ENCODE peak calls at places on chromosomes 11 and 22, in ten cellular contexts. L is cardiac muscle cell, K is psoas muscle, H is activated B cell treated with CpG ODN at 0.5 μM for 24 hours, I is choroid plexus epithelial cell, T is progenitor cell of endocrine pancreas, S is left ventricle myocardium inferior, R is upper lobe of right lung, X is kidney epithelial cell, M is PC-3. Z is an unnamed sample.

GRCh38 chr22:18028817-18029527 is 4.6 kb upstream of the MICAL3 start:
- DNase-seq in L (no peak), K (peak; percentile 40), H (no peak), I (no peak), T (no peak), S (no peak), R (no peak), X (no peak), M (peak; percentile 19), Z (no peak)

GRCh38 chr22:24146791-24147353 is 34.4 kb upstream of the SUSD2 start:
- DNase-seq in L (peak; percentile 58), K (no peak), H (no peak), I (peak; percentile 79), T (no peak), S (peak; percentile 45), R (no peak), X (no peak), M (no peak), Z (no peak)

GRCh38 chr11:65766535-65766934 is 14.2 kb downstream of the AP5B1 start:
- DNase-seq in L (no peak), K (no peak), H (no peak), I (peak; percentile 47), T (no peak), S (no peak), R (no peak), X (no peak), M (peak; percentile 41), Z (no peak)

GRCh38 chr11:73177380-73178091 is 35.4 kb upstream of the FCHSD2 start:
- DNase-seq in L (no peak), K (peak; percentile 39), H (no peak), I (no peak), T (no peak), S (peak; percentile 61), R (no peak), X (no peak), M (peak; percentile 46), Z (no peak)

GRCh38 chr11:125049393-125049792 is 13.7 kb upstream of the SLC37A2 start:
- DNase-seq in L (no peak), K (no peak), H (no peak), I (no peak), T (no peak), S (no peak), R (no peak), X (no peak), M (no peak), Z (no peak)

GRCh38 chr11:111565111-111565720 is 24.7 kb downstream of the LAYN start:
- DNase-seq in L (peak; percentile 70), K (peak; percentile 27), H (no peak), I (peak; percentile 87), T (peak; percentile 41), S (peak; percentile 26), R (no peak), X (no peak), M (peak; percentile 94), Z (no peak)

GRCh38 chr11:18310800-18311340 is 11.1 kb downstream of the HPS5 start:
- DNase-seq in L (no peak), K (no peak), H (no peak), I (peak; percentile 92), T (no peak), S (no peak), R (no peak), X (no peak), M (no peak), Z (no peak)

GRCh38 chr22:27314276-27314807 is 487.2 kb downstream of the MN1 start:
- DNase-seq in L (no peak), K (no peak), H (no peak), I (no peak), T (no peak), S (no peak), R (no peak), X (no peak), M (no peak), Z (no peak)

GRCh38 chr11:2163428-2163978 is 2.5 kb upstream of the INS start:
- DNase-seq in L (no peak), K (no peak), H (no peak), I (no peak), T (no peak), S (no peak), R (no peak), X (no peak), M (no peak), Z (no peak)

GRCh38 chr11:33039274-33040126 is at the start of gene TCP11L1:
- DNase-seq in L (peak; percentile 95), K (peak; percentile 94), H (peak; percentile 77), I (peak; percentile 95), T (peak; percentile 76), S (peak; percentile 86), R (peak; percentile 90), X (no peak), M (peak; percentile 89), Z (peak; percentile 92)

GRCh38 chr11:35006389-35007128 is 90.1 kb downstream of the PDHX start:
- DNase-seq in L (no peak), K (no peak), H (peak; percentile 27), I (no peak), T (no peak), S (no peak), R (no peak), X (no peak), M (no peak), Z (no peak)

GRCh38 chr22:19201858-19202798 is 23.6 kb upstream of the SLC25A1 start:
- DNase-seq in L (no peak), K (no peak), H (no peak), I (no peak), T (no peak), S (no peak), R (no peak), X (no peak), M (no peak), Z (no peak)

GRCh38 chr11:58058276-58059010 is 27.7 kb downstream of the OR6Q1 start:
- DNase-seq in L (no peak), K (no peak), H (no peak), I (no peak), T (no peak), S (no peak), R (peak; percentile 74), X (no peak), M (peak; percentile 27), Z (no peak)

GRCh38 chr22:32327066-32327465 is 30.6 kb upstream of the RFPL3 start:
- DNase-seq in L (no peak), K (no peak), H (no peak), I (peak; percentile 9), T (no peak), S (no peak), R (peak; percentile 19), X (no peak), M (peak; percentile 14), Z (peak; percentile 49)

GRCh38 chr11:126284829-126285228 is 1.9 kb downstream of the TIRAP start:
- DNase-seq in L (no peak), K (peak; percentile 53), H (peak; percentile 29), I (peak; percentile 96), T (no peak), S (no peak), R (no peak), X (peak; percentile 84), M (peak; percentile 99), Z (no peak)

GRCh38 chr11:46671958-46672315 is 28.5 kb downstream of the ARHGAP1 start:
- DNase-seq in L (no peak), K (no peak), H (no peak), I (no peak), T (no peak), S (no peak), R (peak; percentile 35), X (no peak), M (no peak), Z (no peak)

GRCh38 chr11:65059523-65059922 is 1.2 kb upstream of the NAALADL1 start:
- DNase-seq in L (no peak), K (no peak), H (no peak), I (no peak), T (no peak), S (no peak), R (no peak), X (no peak), M (no peak), Z (no peak)

GRCh38 chr11:72232260-72233055 is 7.9 kb downstream of the INPPL1 start:
- DNase-seq in L (no peak), K (no peak), H (no peak), I (no peak), T (no peak), S (no peak), R (peak; percentile 46), X (no peak), M (no peak), Z (peak; percentile 47)

GRCh38 chr22:36505998-36506635 is 723 bp downstream of the FOXRED2 start:
- DNase-seq in L (no peak), K (no peak), H (no peak), I (no peak), T (no peak), S (no peak), R (no peak), X (no peak), M (no peak), Z (no peak)

GRCh38 chr11:77066229-77067023 is at the start of gene CAPN5:
- DNase-seq in L (peak; percentile 96), K (peak; percentile 94), H (peak; percentile 93), I (peak; percentile 96), T (peak; percentile 95), S (peak; percentile 92), R (peak; percentile 95), X (peak; percentile 51), M (peak; percentile 97), Z (peak; percentile 97)
- TF ChIP-seq CTCF in L (peak; percentile 36), K (peak; percentile 17), H (no peak), I (peak; percentile 51), T (peak; percentile 50), S (peak; percentile 43), R (peak; percentile 34), X (peak; percentile 33), M (no peak), Z (peak; percentile 65)

GRCh38 chr11:17267576-17267975 is 9.0 kb upstream of the NUCB2 start:
- DNase-seq in L (no peak), K (no peak), H (no peak), I (peak; percentile 81), T (no peak), S (no peak), R (no peak), X (peak; percentile 83), M (peak; percentile 94), Z (no peak)
- TF ChIP-seq CTCF in L (no peak), K (no peak), H (no peak), I (no peak), T (no peak), S (no peak), R (no peak), X (no peak), M (peak; percentile 40), Z (no peak)

GRCh38 chr11:129374081-129374992 is 1.3 kb upstream of the BARX2 start:
- DNase-seq in L (peak; percentile 33), K (peak; percentile 17), H (no peak), I (no peak), T (no peak), S (no peak), R (no peak), X (no peak), M (no peak), Z (no peak)
- TF ChIP-seq CTCF in L (no peak), K (no peak), H (no peak), I (no peak), T (peak; percentile 30), S (no peak), R (no peak), X (no peak), M (no peak), Z (no peak)

DNA sequence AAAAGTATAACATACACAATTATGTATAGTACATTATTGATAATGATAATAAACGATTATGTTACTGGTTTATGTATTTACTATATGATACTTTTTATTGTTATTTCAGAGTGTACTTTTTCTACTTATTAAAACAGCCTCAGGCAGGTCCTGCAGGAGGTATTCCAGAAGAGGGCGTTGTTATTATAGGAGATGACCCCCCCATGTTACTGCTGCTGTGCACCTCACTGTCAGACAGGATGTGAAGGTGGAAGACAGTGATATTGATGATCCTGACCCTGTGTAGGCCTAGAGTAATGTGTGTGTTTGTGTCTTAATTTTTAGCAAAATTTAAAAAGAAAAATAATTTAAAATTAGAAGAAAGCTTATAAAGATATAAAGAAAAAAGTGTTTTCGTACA is 57.6 kb downstream of the REXO2 start:
- DNase-seq in L (no peak), K (no peak), H (no peak), I (no peak), T (no peak), S (no peak), R (no peak), X (no peak), M (peak; percentile 21), Z (no peak)
- TF ChIP-seq CTCF in L (no peak), K (no peak), H (no peak), I (no peak), T (no peak), S (no peak), R (no peak), X (no peak), M (no peak), Z (no peak)

Z was measured in type B pancreatic cell.